ENCODE peak calls at places on chromosome 19, in seven cellular contexts. B, Q, H, A, X, I and F are unnamed samples. For H3K4me1, the result is how much of the 10 kb centered on the place peaks cover.

GRCh38 chr19:43578787-43579186 is 3.2 kb downstream of the PINLYP start:
- DNase-seq in B (no peak), Q (no peak), H (no peak), A (no peak), X (no peak), I (no peak), F (no peak)

GRCh38 chr19:17332677-17333581 is 1.7 kb downstream of the ANO8 start:
- DNase-seq in B (no peak), Q (peak), H (peak), A (peak), X (peak), I (peak), F (no peak)

GRCh38 chr19:10286803-10287737 is at the start of gene ICAM4:
- DNase-seq in B (peak), Q (peak), H (no peak), A (peak), X (peak), I (peak), F (peak)

GRCh38 chr19:38395381-38396127 is 7.1 kb downstream of the SPRED3 start:
- DNase-seq in B (no peak), Q (peak), H (no peak), A (no peak), X (no peak), I (no peak), F (no peak)

GRCh38 chr19:48757089-48757675 is 1.9 kb downstream of the FGF21 start:
- DNase-seq in B (no peak), Q (no peak), H (no peak), A (no peak), X (no peak), I (no peak), F (no peak)

GRCh38 chr19:33728141-33728540 is 68.5 kb upstream of the KCTD15 start:
- DNase-seq in B (no peak), Q (no peak), H (no peak), A (no peak), X (no peak), I (no peak), F (no peak)

GRCh38 chr19:641702-642101 is 2.0 kb downstream of the FGF22 start:
- DNase-seq in B (no peak), Q (no peak), H (no peak), A (no peak), X (no peak), I (no peak), F (no peak)

GRCh38 chr19:48656840-48657474 is 11.0 kb upstream of the CA11 start:
- DNase-seq in B (no peak), Q (no peak), H (peak), A (no peak), X (no peak), I (no peak), F (no peak)

GRCh38 chr19:12946092-12946845 is 607 bp downstream of the RAD23A start:
- DNase-seq in B (peak), Q (peak), H (peak), A (peak), X (peak), I (peak), F (peak)

GRCh38 chr19:33805840-33806433 is 9.3 kb downstream of the KCTD15 start:
- DNase-seq in B (no peak), Q (no peak), H (no peak), A (peak), X (no peak), I (no peak), F (no peak)

GRCh38 chr19:35436477-35437141 is 11.4 kb upstream of the FFAR2 start:
- DNase-seq in B (peak), Q (no peak), H (peak), A (peak), X (no peak), I (peak), F (peak)

GRCh38 chr19:11064831-11065303 is 24.4 kb upstream of the LDLR start:
- DNase-seq in B (no peak), Q (no peak), H (peak), A (no peak), X (no peak), I (peak), F (no peak)

GRCh38 chr19:33754361-33754760 is 42.3 kb upstream of the KCTD15 start:
- DNase-seq in B (no peak), Q (no peak), H (no peak), A (no peak), X (no peak), I (no peak), F (no peak)

GRCh38 chr19:35743640-35744306 is 1.4 kb downstream of the U2AF1L4 start:
- DNase-seq in B (no peak), Q (no peak), H (no peak), A (no peak), X (peak), I (no peak), F (no peak)

GRCh38 chr19:5628919-5629481 is 6.1 kb downstream of the SAFB start:
- DNase-seq in B (no peak), Q (no peak), H (no peak), A (no peak), X (peak), I (no peak), F (no peak)

GRCh38 chr19:35033067-35034004 is 3.1 kb downstream of the SCN1B start:
- DNase-seq in B (no peak), Q (no peak), H (no peak), A (peak), X (no peak), I (no peak), F (no peak)

GRCh38 chr19:12163841-12164240 is 945 bp downstream of the ZNF136 start:
- DNase-seq in B (no peak), Q (peak), H (peak), A (no peak), X (no peak), I (no peak), F (no peak)

GRCh38 chr19:33235269-33235995 is 9.8 kb upstream of the SLC7A10 start:
- DNase-seq in B (peak), Q (peak), H (peak), A (peak), X (peak), I (peak), F (peak)

DNA sequence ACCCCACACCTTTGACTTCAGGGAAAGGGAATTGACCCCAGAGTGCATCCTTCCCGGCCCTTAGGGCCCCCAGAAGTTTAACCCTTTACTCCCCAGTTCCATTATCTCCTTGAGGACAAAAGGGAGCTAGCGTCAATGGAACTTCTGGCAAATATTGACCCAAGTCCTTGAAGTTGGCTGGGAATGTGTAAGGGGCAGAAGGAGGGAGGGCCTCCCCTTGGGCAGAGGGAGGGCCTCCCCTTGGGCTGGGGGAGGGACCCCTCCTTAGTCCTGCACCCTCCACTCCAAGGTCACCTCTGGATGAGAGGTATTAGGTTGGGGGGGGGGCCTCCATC is 3.0 kb upstream of the TMEM59L start:
- DNase-seq in B (no peak), Q (no peak), H (no peak), A (no peak), X (no peak), I (no peak), F (no peak)
- H3K4me1 ChIP-seq in B (under half), Q (under half), H (under half), A (under half), X (under half), I (under half), F (under half)

GRCh38 chr19:15115762-15116615 is 8.8 kb downstream of the SYDE1 start:
- DNase-seq in B (no peak), Q (no peak), H (no peak), A (no peak), X (no peak), I (no peak), F (no peak)
- H3K27ac ChIP-seq in B (no peak), Q (peak), H (no peak), A (no peak), X (no peak), I (peak), F (peak)

DNA sequence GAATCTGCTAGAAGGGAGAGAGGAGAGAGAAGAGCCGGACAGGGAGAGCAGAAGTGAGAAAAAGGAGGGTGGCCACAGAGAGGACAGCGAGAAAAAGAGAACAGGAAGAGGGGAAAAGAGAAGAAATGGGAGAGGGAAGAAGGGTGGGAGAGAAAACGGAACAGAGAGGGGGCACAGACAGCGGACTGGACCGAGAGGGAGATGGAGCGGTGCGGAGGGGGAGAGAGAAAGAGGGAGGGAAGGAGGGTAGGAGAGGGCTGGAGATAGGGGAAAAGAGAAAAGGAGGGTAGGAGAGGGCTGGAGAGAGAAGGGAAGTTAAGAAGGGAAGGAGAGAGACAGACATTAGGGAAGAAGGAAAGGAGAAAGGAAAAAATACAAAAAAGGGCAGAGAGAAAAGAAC is 12.1 kb upstream of the GARIN5A start:
- DNase-seq in B (no peak), Q (no peak), H (no peak), A (no peak), X (no peak), I (no peak), F (no peak)
- H3K4me3 ChIP-seq in B (no peak), Q (no peak), H (no peak), A (no peak), X (no peak), I (no peak), F (peak)

GRCh38 chr19:6737873-6738725 is 719 bp upstream of the GPR108 start:
- DNase-seq in B (peak), Q (peak), H (peak), A (peak), X (peak), I (peak), F (peak)

GRCh38 chr19:6737284-6737872 is at the start of gene GPR108:
- DNase-seq in B (peak), Q (peak), H (peak), A (peak), X (peak), I (peak), F (peak)

GRCh38 chr19:6739884-6740588 is 556 bp downstream of the TRIP10 start:
- DNase-seq in B (peak), Q (peak), H (no peak), A (peak), X (peak), I (peak), F (peak)

GRCh38 chr19:6739390-6739883 is at the start of gene TRIP10:
- DNase-seq in B (peak), Q (peak), H (peak), A (peak), X (peak), I (peak), F (peak)

DNA sequence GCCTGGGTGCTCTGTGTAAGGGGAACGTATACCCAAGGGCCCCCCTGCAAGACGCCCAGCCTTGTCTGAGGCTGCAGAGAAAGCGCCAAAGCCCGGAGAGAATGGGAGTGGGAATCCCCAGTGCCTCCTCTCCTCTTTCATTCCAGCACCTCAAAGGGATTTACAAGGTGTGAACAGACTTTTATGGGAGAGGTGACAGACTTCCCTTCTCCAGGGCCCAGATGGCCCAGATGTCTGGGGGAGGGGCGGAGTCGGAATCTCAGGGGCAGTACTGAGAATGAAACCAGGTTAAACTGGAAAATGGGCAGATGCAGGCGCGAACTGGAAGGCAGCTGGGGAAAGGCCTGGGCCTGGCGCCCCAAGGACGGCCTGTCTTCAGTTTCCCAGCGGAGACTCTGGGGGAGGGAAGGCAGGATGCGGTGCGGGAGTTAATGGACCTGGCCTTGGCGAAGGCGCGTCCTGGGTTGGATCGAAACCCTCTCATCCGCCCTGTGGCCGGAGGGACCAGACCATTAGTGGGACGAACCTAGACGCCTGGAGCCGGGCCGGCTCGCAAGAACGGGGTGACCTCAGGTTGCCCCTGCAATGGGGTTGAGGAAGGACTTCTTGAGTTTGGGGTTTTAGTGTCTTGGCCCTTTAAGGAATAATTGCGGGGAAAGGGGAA is 622 bp upstream of the TRIP10 start:
- DNase-seq in B (peak), Q (peak), H (no peak), A (peak), X (peak), I (peak), F (peak)
- H3K4me1 ChIP-seq in B (under half), Q (under half), H (under half), A (under half), X (half or more), I (under half), F (half or more)

DNA sequence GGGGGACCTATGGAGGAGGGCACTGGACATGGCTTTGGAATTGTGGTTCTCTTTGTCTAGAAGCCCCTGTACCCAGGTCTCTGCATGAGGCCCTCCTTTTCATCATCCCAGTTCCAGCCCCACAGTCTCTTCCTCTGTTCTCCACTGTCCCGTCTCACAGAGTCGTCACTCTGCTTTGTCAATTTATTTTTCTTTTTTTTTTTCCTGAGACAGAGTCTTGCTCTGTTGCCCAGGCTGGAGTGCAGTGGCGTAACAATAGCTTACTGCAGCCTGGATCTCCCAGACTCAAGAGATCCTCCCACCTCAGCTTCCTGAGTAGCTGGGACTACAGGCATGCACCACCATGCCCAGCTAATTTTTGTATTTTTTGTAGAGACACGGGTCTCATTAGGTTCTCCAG is 619 bp upstream of the EXOC3L2 start:
- DNase-seq in B (no peak), Q (no peak), H (no peak), A (no peak), X (no peak), I (no peak), F (no peak)
- H3K27ac ChIP-seq in B (peak), Q (no peak), H (no peak), A (peak), X (no peak), I (no peak), F (peak)

DNA sequence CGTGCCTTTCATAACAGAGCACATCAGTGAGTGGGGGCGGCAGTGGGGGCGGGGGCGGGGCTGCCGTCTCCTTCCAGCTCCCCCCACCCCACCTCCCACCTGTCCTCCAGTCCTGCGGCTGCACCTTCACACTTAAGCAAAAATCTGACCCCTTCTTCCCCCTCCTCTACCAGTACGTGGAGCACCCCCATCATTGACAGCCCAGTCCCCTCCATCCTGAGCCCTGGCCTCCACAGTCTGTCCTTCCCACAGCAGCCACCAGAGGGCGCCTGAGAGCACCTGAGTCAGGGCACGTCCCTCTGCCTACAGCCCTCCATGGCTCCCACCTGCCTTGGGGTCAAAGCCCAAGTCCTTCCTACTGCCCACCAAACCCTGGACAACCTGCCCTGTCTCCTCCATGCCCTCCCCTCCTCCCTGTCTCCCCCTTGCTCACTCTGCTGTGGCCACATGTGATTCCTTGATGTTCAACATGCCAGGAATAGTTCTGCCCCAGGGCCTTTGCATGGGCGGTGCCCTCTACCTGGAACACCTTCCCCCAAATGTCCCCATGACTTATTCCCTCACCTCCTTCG is 4.0 kb downstream of the EBI3 start:
- DNase-seq in B (no peak), Q (peak), H (peak), A (peak), X (peak), I (peak), F (peak)
- H3K4me3 ChIP-seq in B (no peak), Q (no peak), H (no peak), A (no peak), X (no peak), I (no peak), F (no peak)

GRCh38 chr19:40607311-40607871 is 6.2 kb downstream of the LTBP4 start:
- DNase-seq in B (no peak), Q (peak), H (no peak), A (peak), X (no peak), I (no peak), F (no peak)
- H3K4me1 ChIP-seq in B (under half), Q (under half), H (under half), A (under half), X (under half), I (under half), F (half or more)

GRCh38 chr19:50329146-50329925 is at the start of gene KCNC3:
- DNase-seq in B (peak), Q (peak), H (peak), A (peak), X (peak), I (peak), F (peak)
- H3K27ac ChIP-seq in B (no peak), Q (peak), H (no peak), A (peak), X (peak), I (peak), F (peak)

DNA sequence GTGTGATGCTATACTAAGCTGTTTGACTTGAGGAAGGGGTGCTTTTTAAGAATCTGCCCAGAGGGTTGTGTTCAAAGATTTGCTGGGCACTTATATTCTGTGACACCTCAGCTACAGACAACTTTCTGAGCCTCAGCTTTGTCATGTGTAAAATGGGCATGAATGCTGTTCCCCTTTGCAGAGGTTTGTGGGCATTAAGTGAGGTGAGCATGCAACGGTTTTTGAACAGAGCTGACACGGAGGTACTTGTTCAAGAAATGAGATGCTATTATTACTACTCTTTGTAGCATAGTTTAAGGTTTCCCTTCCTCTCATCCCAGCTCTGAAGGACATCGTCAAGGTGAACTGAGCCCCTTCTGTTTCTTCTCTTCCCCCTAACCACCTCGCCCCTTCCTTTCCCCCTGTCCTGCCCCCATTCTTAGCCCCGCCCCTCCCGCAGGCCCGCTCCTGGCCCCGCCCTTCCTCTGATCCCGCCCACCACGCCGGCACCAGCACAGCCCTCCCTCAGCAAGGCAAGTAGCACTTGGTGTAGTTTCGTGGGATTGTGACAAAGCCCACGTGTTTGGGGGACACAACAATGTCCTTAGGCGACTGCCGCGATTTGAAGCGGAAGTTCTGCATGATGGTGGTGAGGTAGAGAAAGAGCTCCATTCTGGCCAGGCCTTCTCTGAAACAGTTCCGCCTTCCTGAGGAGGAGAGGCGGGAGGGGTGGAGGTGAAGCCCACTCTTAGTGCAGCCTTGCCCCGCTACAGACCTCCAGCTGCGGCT is 26.1 kb upstream of the CYP2A7 start:
- DNase-seq in B (no peak), Q (peak), H (no peak), A (no peak), X (no peak), I (no peak), F (peak)
- H3K4me3 ChIP-seq in B (peak), Q (no peak), H (no peak), A (no peak), X (no peak), I (peak), F (no peak)

GRCh38 chr19:31147234-31147633 is 202.0 kb downstream of the TSHZ3 start:
- DNase-seq in B (no peak), Q (no peak), H (no peak), A (no peak), X (no peak), I (no peak), F (no peak)

GRCh38 chr19:31145909-31146453 is 203.3 kb downstream of the TSHZ3 start:
- DNase-seq in B (no peak), Q (no peak), H (no peak), A (peak), X (no peak), I (no peak), F (no peak)

GRCh38 chr19:31148671-31149070 is 200.6 kb downstream of the TSHZ3 start:
- DNase-seq in B (no peak), Q (no peak), H (no peak), A (no peak), X (no peak), I (no peak), F (no peak)

GRCh38 chr19:31146546-31147183 is 202.6 kb downstream of the TSHZ3 start:
- DNase-seq in B (no peak), Q (no peak), H (no peak), A (no peak), X (no peak), I (no peak), F (no peak)

DNA sequence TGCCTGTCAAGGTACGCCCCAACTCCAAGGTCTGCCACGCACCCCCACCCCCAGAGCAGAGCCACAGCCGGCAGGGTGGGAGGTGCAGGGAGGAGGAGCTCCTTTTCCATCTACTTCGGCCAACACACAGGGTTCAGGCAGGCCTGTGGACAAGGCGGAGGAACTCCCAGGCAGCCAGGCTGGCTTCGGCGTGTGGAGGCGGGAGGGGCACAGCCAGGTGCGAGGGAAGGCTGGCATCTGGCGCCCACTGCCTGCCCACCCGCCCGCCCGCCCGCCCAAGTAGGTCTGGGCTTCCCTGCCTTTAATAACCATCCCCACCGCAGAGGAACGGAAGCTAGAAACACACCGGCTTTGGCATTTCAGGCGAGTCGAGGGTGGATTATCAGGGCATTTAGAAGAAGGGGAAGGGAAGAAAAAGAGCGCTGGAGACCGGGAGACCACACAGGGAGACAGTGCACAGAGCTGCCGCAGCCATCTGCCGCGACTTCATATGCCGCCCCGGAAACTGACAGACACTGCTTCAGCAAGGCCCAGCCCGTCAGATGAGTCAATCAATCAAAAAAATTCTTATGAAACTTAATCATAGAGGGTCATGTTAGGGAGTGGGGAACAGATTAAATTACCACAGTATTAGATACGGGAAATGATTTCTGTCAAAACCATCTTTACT is 199.8 kb downstream of the TSHZ3 start:
- DNase-seq in B (no peak), Q (peak), H (no peak), A (no peak), X (no peak), I (no peak), F (no peak)
- H3K4me1 ChIP-seq in B (under half), Q (under half), H (under half), A (under half), X (under half), I (under half), F (under half)